ENCODE peak calls at places on chromosome X, in nine cellular contexts. O is mammary epithelial cell, N is colonic mucosa, F is thoracic aorta, R is cardiac muscle cell, W is kidney, T is H1, B is gastrocnemius medialis, G is GM23248. X is an unnamed sample. For H3K4me1, the result is how much of the 10 kb centered on the place peaks cover.

GRCh38 chrX:132488819-132489255 is at the start of gene MBNL3:
- DNase-seq in O (peak), N (peak), F (no peak), R (peak), W (peak), T (no peak), B (peak), G (peak), X (peak)

GRCh38 chrX:109818921-109819320 is 85.9 kb upstream of the ACSL4 start:
- DNase-seq in O (no peak), N (no peak), F (no peak), R (no peak), W (no peak), T (no peak), B (no peak), G (no peak), X (no peak)

GRCh38 chrX:14934423-14934822 is 61.2 kb downstream of the MOSPD2 start:
- DNase-seq in O (no peak), N (no peak), F (no peak), R (no peak), W (no peak), T (no peak), B (no peak), G (no peak), X (no peak)

GRCh38 chrX:13689519-13690211 is 737 bp downstream of the RAB9A start:
- DNase-seq in O (peak), N (no peak), F (no peak), R (peak), W (no peak), T (no peak), B (no peak), G (peak), X (peak)

GRCh38 chrX:2502668-2503519 is 2.1 kb upstream of the DHRSX start:
- DNase-seq in O (no peak), N (peak), F (no peak), R (peak), W (no peak), T (no peak), B (no peak), G (peak), X (peak)

GRCh38 chrX:27399146-27399456 is 64.0 kb downstream of the PPP4R3C start:
- DNase-seq in O (no peak), N (no peak), F (no peak), R (no peak), W (no peak), T (no peak), B (no peak), G (no peak), X (no peak)

GRCh38 chrX:31236231-31236630 is 164.4 kb upstream of the FTHL17 start:
- DNase-seq in O (no peak), N (no peak), F (no peak), R (no peak), W (no peak), T (no peak), B (no peak), G (no peak), X (no peak)

GRCh38 chrX:105533951-105534350 is 288.4 kb upstream of the NRK start:
- DNase-seq in O (no peak), N (no peak), F (no peak), R (peak), W (no peak), T (no peak), B (no peak), G (no peak), X (peak)

GRCh38 chrX:139931646-139932076 is 1.2 kb downstream of the ATP11C start:
- DNase-seq in O (no peak), N (no peak), F (no peak), R (no peak), W (no peak), T (no peak), B (no peak), G (no peak), X (no peak)

DNA sequence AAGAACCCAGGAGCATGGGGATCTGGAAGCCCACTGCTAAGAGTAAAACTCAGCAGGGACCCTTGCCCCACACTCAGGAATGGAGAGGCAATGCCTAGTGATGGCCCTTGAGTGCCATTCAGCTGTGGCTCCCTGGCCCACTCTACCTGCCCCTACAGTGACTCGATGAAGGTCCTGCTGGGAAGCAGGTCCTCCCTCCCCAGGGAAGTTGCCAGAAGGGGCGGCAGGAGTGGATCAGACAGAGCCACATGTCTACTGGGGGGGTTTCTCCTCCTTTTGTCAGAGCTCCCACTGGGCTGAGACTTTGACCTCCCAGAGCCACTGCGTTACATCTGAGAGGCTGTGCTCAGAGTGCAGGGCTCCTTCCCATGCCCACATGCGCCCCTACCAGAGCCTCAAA is 1.2 kb downstream of the SLC10A3 start:
- DNase-seq in O (no peak), N (no peak), F (no peak), R (no peak), W (no peak), T (no peak), B (no peak), G (no peak), X (no peak)
- H3K4me3 ChIP-seq in O (no peak), N (no peak), F (peak), R (no peak), W (peak), T (no peak), B (peak), G (peak), X (peak)

DNA sequence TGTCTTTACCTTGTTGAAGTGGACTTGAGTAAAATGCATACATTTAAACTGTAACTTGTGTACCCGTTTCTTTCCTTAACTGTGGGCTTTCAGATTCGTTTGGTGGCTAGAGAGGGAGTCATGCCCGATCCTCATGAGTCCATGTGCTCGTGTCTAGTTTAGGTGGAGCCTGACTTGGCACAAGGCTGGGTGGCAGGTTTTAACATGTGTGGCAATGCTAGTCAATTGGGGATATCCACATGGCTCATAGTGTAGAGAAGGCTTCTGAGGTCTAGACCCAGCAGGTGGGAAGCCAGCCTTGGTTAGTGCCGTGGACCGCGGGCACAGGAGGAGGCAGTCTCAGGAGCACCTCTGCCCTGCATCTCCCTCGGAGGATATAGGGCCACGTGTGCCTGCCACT is 48.5 kb upstream of the CLCN4 start:
- DNase-seq in O (peak), N (no peak), F (no peak), R (no peak), W (no peak), T (no peak), B (no peak), G (no peak), X (no peak)
- H3K4me1 ChIP-seq in O (under half), N (under half), F (under half), R (under half), W (under half), T (under half), B (under half), G (under half), X (under half)

DNA sequence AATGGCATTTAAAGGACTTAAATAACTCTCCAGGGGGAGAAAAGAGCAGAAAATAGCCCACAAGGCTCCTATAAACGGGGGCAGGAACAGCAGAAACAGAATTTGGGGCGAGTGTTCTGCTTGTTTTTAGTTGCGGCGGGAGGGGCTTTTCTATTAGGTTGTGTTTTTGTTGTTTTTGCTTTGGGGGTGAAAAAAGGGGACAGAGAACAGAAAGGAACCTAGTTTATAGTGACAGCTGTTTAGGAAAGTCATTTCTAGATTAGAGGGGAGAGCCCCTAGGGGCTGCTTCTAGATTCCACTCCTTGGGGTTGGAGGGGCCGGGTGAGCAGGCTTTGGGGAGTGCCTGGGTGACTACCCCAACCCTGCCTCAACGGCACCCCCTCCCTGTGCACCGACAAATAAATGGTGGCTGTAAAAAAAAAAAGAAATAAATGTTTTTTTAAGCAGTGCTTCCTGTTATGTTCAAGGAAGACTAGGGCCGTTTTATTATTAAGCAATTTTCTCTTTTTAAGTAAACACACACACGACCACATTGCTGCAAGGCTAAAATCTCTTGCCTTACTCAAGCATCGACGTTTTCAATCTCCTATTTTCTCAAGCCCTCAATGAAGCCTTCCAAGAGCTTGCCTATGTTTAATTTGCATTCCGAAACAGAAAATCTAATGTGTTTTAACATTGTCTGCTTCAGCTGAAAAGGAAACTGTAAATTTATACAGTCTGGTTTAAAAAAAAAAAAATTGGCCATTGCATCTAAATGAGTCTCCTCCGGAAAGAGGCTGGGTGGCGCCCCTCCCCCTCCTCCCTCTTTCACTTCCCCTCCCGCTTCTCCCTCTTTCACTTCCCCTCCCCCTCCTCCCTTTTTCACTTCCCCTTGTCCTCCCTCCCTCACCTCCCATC is 123.3 kb upstream of the TBL1X start:
- DNase-seq in O (no peak), N (peak), F (no peak), R (peak), W (peak), T (no peak), B (peak), G (peak), X (peak)
- H3K4me3 ChIP-seq in O (no peak), N (no peak), F (peak), R (no peak), W (peak), T (no peak), B (peak), G (peak), X (peak)

DNA sequence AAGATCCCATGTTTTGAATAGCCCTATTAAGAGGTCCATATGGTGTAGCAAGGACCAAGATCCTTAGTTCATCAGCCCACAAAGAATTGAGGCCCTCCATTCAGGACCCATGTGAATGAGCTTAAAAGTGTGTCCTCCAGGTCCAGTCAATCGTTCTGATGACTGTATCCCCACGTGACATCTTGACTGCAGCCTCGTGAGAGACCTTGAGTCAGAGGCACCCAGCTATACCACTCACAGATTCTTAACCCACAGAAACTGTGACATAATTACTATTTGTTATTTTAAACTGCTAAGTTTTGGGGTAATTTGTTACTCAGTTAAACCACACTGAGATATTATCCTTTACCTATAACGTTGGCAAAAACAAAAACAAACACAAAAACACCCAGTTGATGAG is 62.4 kb downstream of the ZNF182 start:
- DNase-seq in O (peak), N (no peak), F (no peak), R (no peak), W (no peak), T (no peak), B (no peak), G (no peak), X (no peak)
- H3K4me1 ChIP-seq in O (under half), N (under half), F (under half), R (under half), W (under half), T (under half), B (under half), G (under half), X (under half)

GRCh38 chrX:131081772-131082755 is 23.9 kb downstream of the ARHGAP36 start:
- DNase-seq in O (no peak), N (no peak), F (no peak), R (no peak), W (peak), T (no peak), B (no peak), G (no peak), X (no peak)
- H3K4me3 ChIP-seq in O (no peak), N (no peak), F (no peak), R (no peak), W (no peak), T (peak), B (no peak), G (no peak), X (no peak)

DNA sequence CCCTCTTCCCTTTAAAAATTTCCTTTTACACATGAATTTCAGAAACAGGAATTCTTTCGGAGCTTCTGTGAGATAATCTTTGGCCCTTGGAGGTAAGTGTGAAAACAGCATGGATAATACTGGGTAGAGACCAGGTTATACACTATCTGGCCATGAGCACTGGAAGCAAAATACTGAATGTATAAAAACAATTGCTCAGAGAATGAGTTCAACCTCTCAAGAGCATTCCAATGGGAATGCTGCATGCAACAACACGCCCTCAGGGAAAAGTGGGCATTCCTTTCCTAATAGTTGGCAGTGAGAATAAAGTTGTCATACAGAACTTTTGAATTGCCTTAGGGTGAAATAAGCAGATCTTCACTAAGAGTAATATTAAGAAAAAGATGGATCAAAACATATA is 574.8 kb upstream of the DIPK2B start:
- DNase-seq in O (peak), N (no peak), F (no peak), R (peak), W (no peak), T (no peak), B (no peak), G (peak), X (peak)
- H3K4me1 ChIP-seq in O (half or more), N (under half), F (under half), R (under half), W (under half), T (under half), B (under half), G (half or more), X (half or more)

GRCh38 chrX:65673857-65674350 is 6.5 kb downstream of the MSN start:
- DNase-seq in O (no peak), N (no peak), F (no peak), R (no peak), W (no peak), T (no peak), B (no peak), G (no peak), X (peak)
- H3K4me3 ChIP-seq in O (no peak), N (no peak), F (peak), R (no peak), W (peak), T (no peak), B (no peak), G (peak), X (peak)

DNA sequence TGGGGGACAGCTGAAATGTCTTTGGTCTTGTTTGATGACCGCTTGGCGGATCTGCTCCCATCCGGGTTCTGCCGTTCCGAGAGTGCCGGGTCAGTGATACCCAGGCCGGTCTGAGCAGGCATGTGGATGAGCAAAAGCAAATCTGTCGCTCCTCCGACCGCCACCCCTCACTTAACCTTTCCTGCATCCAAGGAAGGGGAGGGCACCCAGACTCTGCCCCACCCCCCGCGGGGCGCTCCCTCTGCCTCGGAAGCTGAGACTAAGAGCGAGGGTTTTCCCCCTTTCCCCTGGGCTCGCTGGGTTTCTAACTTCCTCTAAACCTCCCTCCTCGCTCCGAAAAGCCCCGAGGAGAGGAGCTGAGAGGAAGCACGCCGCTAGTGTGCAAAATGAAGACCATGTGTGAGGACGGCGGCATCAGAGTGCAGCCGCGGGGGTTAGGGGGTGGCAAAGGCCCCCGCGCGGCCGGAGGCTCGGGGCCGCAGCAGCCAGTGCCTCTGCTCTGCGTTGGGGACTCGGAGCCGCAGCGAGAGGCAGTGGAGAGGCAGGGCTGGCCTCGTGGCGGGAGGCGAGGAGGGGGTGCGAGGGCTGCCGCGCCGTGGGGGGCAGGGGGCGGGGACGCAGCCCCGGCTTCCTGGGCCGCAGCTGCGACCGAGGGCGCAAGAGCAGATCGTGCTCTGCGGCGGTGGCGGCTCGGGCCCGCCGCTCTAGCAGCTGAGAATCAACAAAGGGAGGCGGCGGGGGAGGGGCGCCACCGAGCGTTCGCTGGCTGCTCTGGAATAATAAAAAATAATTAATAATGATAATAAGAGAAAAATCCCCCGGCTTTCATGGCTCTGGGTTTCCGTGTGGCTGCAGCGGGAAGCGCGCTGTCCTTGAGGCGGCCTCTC is 55.8 kb upstream of the BCOR start:
- DNase-seq in O (no peak), N (peak), F (no peak), R (peak), W (peak), T (no peak), B (peak), G (peak), X (peak)
- H3K4me1 ChIP-seq in O (under half), N (under half), F (under half), R (under half), W (under half), T (under half), B (under half), G (under half), X (under half)